ENCODE peak calls at places on chromosomes 11 and 22, in ten cellular contexts. I is IMR-90, O is lower lobe of right lung, J is uterus, L is fibroblast of villous mesenchyme, E is SK-N-SH, Z is cardiac muscle cell, Q is heart right ventricle, T is psoas muscle, M is HCT116. X is an unnamed sample.

GRCh38 chr11:72037554-72038311 is 39.0 kb downstream of the IL18BP start:
- DNase-seq in I (no peak), O (no peak), J (peak), L (peak), E (no peak), Z (no peak), Q (no peak), T (peak), M (no peak), X (peak)

GRCh38 chr11:11635456-11635855 is 13.7 kb upstream of the GALNT18 start:
- DNase-seq in I (no peak), O (no peak), J (no peak), L (no peak), E (no peak), Z (no peak), Q (no peak), T (no peak), M (no peak), X (no peak)

GRCh38 chr11:122763108-122763507 is 75.2 kb upstream of the CRTAM start:
- DNase-seq in I (no peak), O (no peak), J (no peak), L (no peak), E (no peak), Z (no peak), Q (no peak), T (no peak), M (no peak), X (no peak)

GRCh38 chr22:29155966-29156365 is 49.7 kb upstream of the EMID1 start:
- DNase-seq in I (no peak), O (no peak), J (no peak), L (no peak), E (no peak), Z (no peak), Q (no peak), T (no peak), M (no peak), X (no peak)

GRCh38 chr11:3096909-3097395 is 39.7 kb upstream of the CARS1 start:
- DNase-seq in I (no peak), O (no peak), J (peak), L (no peak), E (no peak), Z (no peak), Q (no peak), T (no peak), M (no peak), X (no peak)

GRCh38 chr22:35330258-35330861 is 30.7 kb downstream of the TOM1 start:
- DNase-seq in I (peak), O (peak), J (peak), L (peak), E (no peak), Z (peak), Q (peak), T (peak), M (no peak), X (peak)

GRCh38 chr22:36469094-36469710 is 12.2 kb downstream of the TXN2 start:
- DNase-seq in I (no peak), O (no peak), J (no peak), L (no peak), E (no peak), Z (no peak), Q (no peak), T (no peak), M (no peak), X (no peak)

GRCh38 chr11:84607975-84608787 is 1019.0 kb downstream of the DLG2 start:
- DNase-seq in I (no peak), O (no peak), J (no peak), L (no peak), E (no peak), Z (no peak), Q (no peak), T (no peak), M (no peak), X (no peak)

GRCh38 chr22:16783930-16784354 is 41.3 kb downstream of the XKR3 start:
- DNase-seq in I (no peak), O (no peak), J (no peak), L (no peak), E (peak), Z (no peak), Q (no peak), T (no peak), M (peak), X (no peak)

GRCh38 chr11:66607126-66607834 is 9.2 kb upstream of the RBM14 start:
- DNase-seq in I (peak), O (no peak), J (peak), L (peak), E (no peak), Z (peak), Q (peak), T (peak), M (no peak), X (peak)

GRCh38 chr22:38802671-38803121 is 8.8 kb upstream of the DNAL4 start:
- DNase-seq in I (peak), O (no peak), J (peak), L (peak), E (no peak), Z (peak), Q (no peak), T (peak), M (peak), X (peak)

GRCh38 chr22:40855960-40856512 is 403 bp downstream of the ST13 start:
- DNase-seq in I (peak), O (no peak), J (no peak), L (peak), E (peak), Z (peak), Q (peak), T (no peak), M (no peak), X (no peak)

GRCh38 chr11:40203606-40204005 is 1255.8 kb downstream of the LRRC4C start:
- DNase-seq in I (no peak), O (no peak), J (no peak), L (no peak), E (no peak), Z (no peak), Q (no peak), T (no peak), M (no peak), X (no peak)

GRCh38 chr11:107733518-107733917 is 21.7 kb upstream of the SLN start:
- DNase-seq in I (no peak), O (no peak), J (no peak), L (peak), E (no peak), Z (no peak), Q (no peak), T (no peak), M (no peak), X (no peak)

GRCh38 chr11:17298302-17298701 is 21.8 kb downstream of the NUCB2 start:
- DNase-seq in I (peak), O (no peak), J (no peak), L (no peak), E (no peak), Z (no peak), Q (no peak), T (no peak), M (no peak), X (no peak)

GRCh38 chr11:20609727-20610707 is 10.6 kb downstream of the SLC6A5 start:
- DNase-seq in I (peak), O (peak), J (peak), L (peak), E (peak), Z (peak), Q (peak), T (peak), M (peak), X (peak)

GRCh38 chr11:133898031-133898769 is 52.9 kb upstream of the SPATA19 start:
- DNase-seq in I (no peak), O (peak), J (no peak), L (no peak), E (no peak), Z (no peak), Q (no peak), T (no peak), M (no peak), X (no peak)

GRCh38 chr11:17522655-17523054 is 21.6 kb downstream of the USH1C start:
- DNase-seq in I (no peak), O (no peak), J (no peak), L (no peak), E (no peak), Z (no peak), Q (no peak), T (no peak), M (no peak), X (no peak)

GRCh38 chr22:44211256-44211945 is 30.7 kb downstream of the PARVG start:
- DNase-seq in I (no peak), O (no peak), J (no peak), L (no peak), E (no peak), Z (no peak), Q (no peak), T (no peak), M (no peak), X (no peak)

GRCh38 chr22:45502215-45503070 is at the start of gene FBLN1:
- DNase-seq in I (no peak), O (peak), J (peak), L (peak), E (peak), Z (peak), Q (peak), T (peak), M (no peak), X (no peak)

GRCh38 chr22:49993649-49994360 is 18.8 kb downstream of the IL17REL start:
- DNase-seq in I (no peak), O (peak), J (no peak), L (no peak), E (peak), Z (no peak), Q (no peak), T (no peak), M (no peak), X (no peak)

GRCh38 chr22:46068908-46069481 is 81.3 kb upstream of the PPARA start:
- DNase-seq in I (peak), O (peak), J (peak), L (peak), E (no peak), Z (peak), Q (no peak), T (no peak), M (no peak), X (peak)

GRCh38 chr11:126328001-126328390 is 24.1 kb downstream of the DCPS start:
- DNase-seq in I (no peak), O (no peak), J (no peak), L (no peak), E (no peak), Z (no peak), Q (no peak), T (no peak), M (no peak), X (no peak)

GRCh38 chr11:59283825-59284772 is 71.4 kb upstream of the MPEG1 start:
- DNase-seq in I (peak), O (no peak), J (no peak), L (peak), E (no peak), Z (peak), Q (peak), T (no peak), M (peak), X (peak)
- TF ChIP-seq CTCF in I (peak), O (peak), J (peak), L (peak), E (peak), Z (peak), Q (peak), T (peak), M (peak), X (peak)

GRCh38 chr11:90343670-90344069 is 120.8 kb upstream of the CHORDC1 start:
- DNase-seq in I (no peak), O (no peak), J (no peak), L (no peak), E (no peak), Z (no peak), Q (no peak), T (no peak), M (no peak), X (no peak)
- TF ChIP-seq CTCF in I (no peak), O (no peak), J (no peak), L (no peak), E (no peak), Z (no peak), Q (no peak), T (no peak), M (no peak), X (no peak)

DNA sequence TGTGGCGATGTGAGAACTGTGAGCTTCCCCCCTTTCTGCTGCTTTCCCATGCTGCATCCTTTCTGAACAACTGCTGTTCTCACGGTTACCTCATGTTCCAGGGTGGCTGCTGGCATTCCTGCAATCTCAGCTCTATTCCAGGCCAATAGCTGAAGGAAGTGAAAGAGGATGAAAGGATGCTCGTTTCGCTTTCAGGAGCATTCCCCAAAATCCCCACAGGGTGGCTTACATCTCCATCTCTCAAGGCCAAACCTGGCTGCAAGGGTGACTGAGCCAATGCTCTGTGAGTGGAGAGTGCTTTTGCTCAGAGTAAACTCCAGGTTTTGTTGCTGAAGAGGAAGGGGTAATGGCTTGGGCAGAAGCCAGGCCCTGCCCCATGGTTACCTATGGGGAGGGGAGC is 848.2 kb downstream of the BRD1 start:
- DNase-seq in I (no peak), O (no peak), J (no peak), L (no peak), E (no peak), Z (no peak), Q (no peak), T (no peak), M (peak), X (no peak)
- TF ChIP-seq CTCF in I (no peak), O (no peak), J (no peak), L (no peak), E (peak), Z (no peak), Q (no peak), T (no peak), M (peak), X (no peak)

DNA sequence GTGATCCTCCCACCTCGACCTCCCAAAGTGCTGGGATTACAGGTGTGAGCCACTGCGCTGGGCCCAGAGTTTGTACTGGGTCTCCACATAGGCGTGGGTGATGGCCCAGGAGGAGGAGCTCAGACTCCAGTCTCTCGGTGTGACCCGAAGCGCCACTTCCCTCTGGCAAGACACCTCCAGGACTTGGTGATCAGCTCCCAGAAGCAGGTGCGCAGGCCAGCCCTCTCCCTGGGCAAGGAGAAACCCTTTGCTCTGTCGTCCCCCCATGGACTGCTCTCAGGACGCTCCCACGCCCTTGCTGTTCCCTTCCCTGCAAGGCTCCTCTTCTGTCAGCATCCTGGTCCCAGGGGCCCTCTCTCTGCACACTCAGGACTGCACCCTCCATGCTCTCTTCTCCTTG is 5.5 kb upstream of the YPEL1 start:
- DNase-seq in I (no peak), O (no peak), J (no peak), L (no peak), E (no peak), Z (no peak), Q (no peak), T (no peak), M (no peak), X (no peak)
- TF ChIP-seq CTCF in I (no peak), O (no peak), J (no peak), L (no peak), E (no peak), Z (no peak), Q (no peak), T (no peak), M (no peak), X (no peak)

GRCh38 chr11:90438069-90438468 is 215.2 kb upstream of the CHORDC1 start:
- DNase-seq in I (no peak), O (no peak), J (no peak), L (no peak), E (no peak), Z (no peak), Q (no peak), T (no peak), M (no peak), X (no peak)

GRCh38 chr11:90434858-90435257 is 212.0 kb upstream of the CHORDC1 start:
- DNase-seq in I (no peak), O (no peak), J (no peak), L (peak), E (no peak), Z (no peak), Q (no peak), T (no peak), M (no peak), X (no peak)
- TF ChIP-seq CTCF in I (no peak), O (no peak), J (no peak), L (no peak), E (peak), Z (no peak), Q (no peak), T (no peak), M (no peak), X (no peak)

GRCh38 chr11:10564692-10565318 is 3.7 kb downstream of the LYVE1 start:
- DNase-seq in I (no peak), O (no peak), J (no peak), L (peak), E (no peak), Z (peak), Q (no peak), T (no peak), M (no peak), X (no peak)
- TF ChIP-seq CTCF in I (peak), O (peak), J (peak), L (peak), E (peak), Z (peak), Q (peak), T (peak), M (peak), X (peak)

GRCh38 chr11:121608545-121609098 is 155.9 kb upstream of the SORL1-AS1 start:
- DNase-seq in I (no peak), O (no peak), J (no peak), L (no peak), E (no peak), Z (no peak), Q (no peak), T (no peak), M (no peak), X (no peak)

GRCh38 chr11:121604152-121604551 is 151.4 kb upstream of the SORL1-AS1 start:
- DNase-seq in I (no peak), O (no peak), J (no peak), L (no peak), E (no peak), Z (no peak), Q (no peak), T (no peak), M (no peak), X (no peak)

GRCh38 chr11:121606354-121606753 is 153.6 kb upstream of the SORL1-AS1 start:
- DNase-seq in I (peak), O (no peak), J (no peak), L (no peak), E (no peak), Z (no peak), Q (no peak), T (no peak), M (no peak), X (no peak)

DNA sequence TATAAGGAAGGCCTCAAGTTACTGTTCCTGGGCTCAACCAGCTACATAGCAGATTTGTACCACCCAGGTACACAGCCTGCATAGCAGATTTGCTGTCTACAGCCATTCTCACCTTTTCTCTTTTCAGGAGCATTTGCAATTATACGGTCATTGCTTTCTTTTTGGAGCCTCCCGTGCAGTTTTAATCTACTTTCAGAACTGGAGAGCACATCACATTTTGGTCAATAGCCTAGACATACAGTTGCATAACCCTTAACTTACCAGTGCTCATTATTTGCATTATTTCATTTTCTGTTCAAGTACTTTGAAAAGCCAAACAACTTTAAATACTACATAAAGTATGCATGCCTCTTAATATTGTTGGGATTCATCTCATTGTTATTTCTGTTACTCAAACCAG is 150.5 kb upstream of the SORL1-AS1 start:
- DNase-seq in I (no peak), O (no peak), J (no peak), L (no peak), E (no peak), Z (no peak), Q (no peak), T (no peak), M (no peak), X (no peak)
- TF ChIP-seq CTCF in I (no peak), O (no peak), J (no peak), L (no peak), E (no peak), Z (no peak), Q (no peak), T (no peak), M (no peak), X (no peak)